ENCODE peak calls at places on chromosomes 4 and X, in six cellular contexts. E is ELF-1, I is AG04450, D is NCI-H69, B is adrenal gland, K is iPS DF 6.9. R is an unnamed sample.

GRCh38 chrX:40303256-40304077 is 205.7 kb upstream of the BCOR start:
- DNase-seq in E (peak; percentile 39), I (no peak), D (no peak), B (no peak), K (no peak), R (no peak)

GRCh38 chr4:108072300-108072699 is 82.6 kb downstream of the HADH start:
- DNase-seq in E (no peak), I (no peak), D (peak; percentile 92), B (no peak), K (no peak), R (peak; percentile 16)

GRCh38 chr4:153458969-153459368 is 7.2 kb upstream of the TMEM131L start:
- DNase-seq in E (no peak), I (no peak), D (no peak), B (no peak), K (no peak), R (no peak)

GRCh38 chr4:87978656-87979055 is 3.1 kb downstream of the SPP1 start:
- DNase-seq in E (no peak), I (no peak), D (no peak), B (no peak), K (no peak), R (no peak)

GRCh38 chrX:118117069-118117405 is 427 bp upstream of the KLHL13 start:
- DNase-seq in E (peak; percentile 70), I (no peak), D (no peak), B (no peak), K (no peak), R (no peak)

GRCh38 chr4:140641789-140642439 is 73.2 kb upstream of the UCP1 start:
- DNase-seq in E (peak; percentile 64), I (no peak), D (no peak), B (no peak), K (no peak), R (no peak)

GRCh38 chrX:19725545-19726102 is 161.8 kb downstream of the SH3KBP1 start:
- DNase-seq in E (no peak), I (no peak), D (no peak), B (no peak), K (no peak), R (no peak)

GRCh38 chr4:147828361-147828760 is 96.5 kb downstream of the ARHGAP10 start:
- DNase-seq in E (no peak), I (no peak), D (no peak), B (no peak), K (no peak), R (no peak)

GRCh38 chrX:1531106-1531890 is 5.7 kb downstream of the P2RY8 start:
- DNase-seq in E (no peak), I (no peak), D (no peak), B (no peak), K (no peak), R (no peak)

GRCh38 chrX:40552768-40553167 is 28.0 kb upstream of the ATP6AP2 start:
- DNase-seq in E (no peak), I (no peak), D (peak; percentile 41), B (no peak), K (no peak), R (peak; percentile 46)

GRCh38 chr4:102064747-102065442 is 274.4 kb downstream of the BANK1 start:
- DNase-seq in E (no peak), I (no peak), D (no peak), B (no peak), K (no peak), R (no peak)

GRCh38 chr4:20195071-20195885 is 56.4 kb upstream of the SLIT2 start:
- DNase-seq in E (no peak), I (no peak), D (no peak), B (no peak), K (no peak), R (no peak)

GRCh38 chrX:105190252-105190853 is 30.1 kb downstream of the TEX13A start:
- DNase-seq in E (peak; percentile 59), I (no peak), D (no peak), B (no peak), K (no peak), R (peak; percentile 55)

GRCh38 chr4:74933562-74934015 is 673 bp downstream of the PARM1 start:
- DNase-seq in E (no peak), I (no peak), D (peak; percentile 54), B (no peak), K (no peak), R (peak; percentile 70)

GRCh38 chr4:56981795-56982201 is 3.1 kb downstream of the POLR2B start:
- DNase-seq in E (no peak), I (no peak), D (no peak), B (no peak), K (no peak), R (no peak)

GRCh38 chr4:14222630-14223029 is 595.1 kb upstream of the BOD1L1 start:
- DNase-seq in E (no peak), I (no peak), D (no peak), B (no peak), K (no peak), R (no peak)

GRCh38 chr4:4899202-4899925 is 39.9 kb downstream of the MSX1 start:
- DNase-seq in E (no peak), I (no peak), D (no peak), B (no peak), K (no peak), R (no peak)

GRCh38 chr4:53541577-53542206 is 49.6 kb downstream of the LNX1 start:
- DNase-seq in E (no peak), I (peak; percentile 68), D (peak; percentile 91), B (peak; percentile 44), K (no peak), R (no peak)

GRCh38 chr4:180190382-180190781 is 2052.8 kb upstream of the TENM3 start:
- DNase-seq in E (no peak), I (no peak), D (no peak), B (no peak), K (no peak), R (no peak)

GRCh38 chrX:103794117-103794516 is 17.5 kb downstream of the PLP1 start:
- DNase-seq in E (no peak), I (no peak), D (no peak), B (no peak), K (no peak), R (no peak)